ENCODE peak calls at places on chromosome 1, in eight cellular contexts. O is coronary artery; Z is Peyer's patch; D is thyroid gland; E is fibroblast of lung; C is psoas muscle; L is uterus; R is CD8-positive, alpha-beta memory T cell. B is an unnamed sample.

GRCh38 chr1:33098371-33098770 is 17.4 kb downstream of the AZIN2 start:
- DNase-seq in E (peak), Z (no peak), D (no peak), O (no peak), R (no peak), L (no peak), C (no peak), B (no peak)

GRCh38 chr1:115454835-115455511 is 116.9 kb upstream of the NGF start:
- DNase-seq in L (peak), R (no peak), C (no peak), Z (no peak), E (peak), D (no peak), O (no peak), B (no peak)

GRCh38 chr1:231584117-231584516 is 42.5 kb upstream of the DISC1 start:
- DNase-seq in E (peak), C (no peak), Z (no peak), D (no peak), L (no peak), R (no peak), O (no peak), B (no peak)

GRCh38 chr1:24904731-24905354 is 25.2 kb downstream of the RUNX3 start:
- DNase-seq in Z (no peak), L (peak), D (no peak), E (no peak), C (no peak), O (peak), R (peak), B (no peak)

GRCh38 chr1:167526659-167527383 is 8.5 kb upstream of the CD247 start:
- DNase-seq in O (no peak), D (no peak), L (no peak), E (peak), C (no peak), Z (no peak), R (no peak), B (no peak)

GRCh38 chr1:108661030-108661609 is at the start of gene HENMT1:
- DNase-seq in L (peak), C (peak), R (peak), O (peak), E (peak), D (peak), Z (peak), B (peak)

GRCh38 chr1:41535236-41535720 is 50.8 kb upstream of the EDN2 start:
- DNase-seq in L (peak), D (no peak), O (no peak), E (no peak), R (no peak), Z (peak), C (no peak), B (no peak)

GRCh38 chr1:78267513-78268218 is 221.9 kb downstream of the GIPC2 start:
- DNase-seq in D (no peak), R (no peak), E (no peak), L (no peak), O (no peak), Z (no peak), C (no peak), B (no peak)

GRCh38 chr1:31432592-31433395 is 19.8 kb downstream of the SERINC2 start:
- DNase-seq in R (no peak), D (no peak), E (no peak), O (no peak), Z (no peak), L (no peak), C (no peak), B (no peak)

GRCh38 chr1:204108312-204109141 is 35.6 kb downstream of the SOX13 start:
- DNase-seq in R (no peak), O (no peak), Z (no peak), D (no peak), E (no peak), L (no peak), C (no peak), B (no peak)

GRCh38 chr1:183089025-183089639 is 65.9 kb downstream of the LAMC1 start:
- DNase-seq in L (no peak), E (no peak), C (no peak), D (no peak), O (no peak), Z (no peak), R (no peak), B (no peak)

GRCh38 chr1:21175670-21176581 is 771 bp downstream of the EIF4G3 start:
- DNase-seq in E (no peak), D (peak), Z (peak), O (peak), C (peak), R (peak), L (peak), B (peak)

GRCh38 chr1:236307437-236307836 is 25.7 kb upstream of the ERO1B start:
- DNase-seq in O (no peak), E (peak), D (no peak), Z (no peak), L (no peak), R (no peak), C (no peak), B (no peak)

GRCh38 chr1:155080250-155081228 is 1.9 kb downstream of the EFNA3 start:
- DNase-seq in E (no peak), L (no peak), C (no peak), D (no peak), R (peak), O (no peak), Z (peak), B (no peak)

GRCh38 chr1:224211262-224211962 is 28.4 kb downstream of the DEGS1 start:
- DNase-seq in Z (no peak), O (no peak), R (no peak), D (peak), L (no peak), C (no peak), E (peak), B (no peak)

GRCh38 chr1:228392111-228392936 is 14.3 kb downstream of the TRIM11 start:
- DNase-seq in Z (peak), L (no peak), C (peak), O (no peak), D (no peak), R (no peak), E (peak), B (no peak)

GRCh38 chr1:229756666-229757065 is 130.6 kb downstream of the URB2 start:
- DNase-seq in Z (no peak), R (no peak), E (peak), L (no peak), D (no peak), C (no peak), O (no peak), B (no peak)

GRCh38 chr1:53172751-53173498 is 23.7 kb upstream of the CPT2 start:
- DNase-seq in O (peak), E (no peak), R (no peak), Z (no peak), D (no peak), C (no peak), L (no peak), B (no peak)

GRCh38 chr1:27416387-27417111 is 24.1 kb downstream of the GPR3 start:
- DNase-seq in C (no peak), R (no peak), D (no peak), L (no peak), O (no peak), Z (no peak), E (peak), B (no peak)

GRCh38 chr1:160108888-160109662 is 6.5 kb upstream of the ATP1A2 start:
- DNase-seq in Z (no peak), R (no peak), C (no peak), E (peak), L (no peak), D (peak), O (no peak), B (no peak)

GRCh38 chr1:33768106-33768505 is 95.8 kb upstream of the HMGB4 start:
- DNase-seq in R (no peak), Z (no peak), O (no peak), D (no peak), C (no peak), E (no peak), L (no peak), B (no peak)

GRCh38 chr1:8460132-8460544 is 142.2 kb downstream of the SLC45A1 start:
- DNase-seq in L (no peak), Z (no peak), C (no peak), E (no peak), R (no peak), D (peak), O (no peak), B (no peak)

GRCh38 chr1:220067246-220068204 is 21.2 kb upstream of the EPRS1 start:
- DNase-seq in Z (no peak), L (no peak), D (no peak), R (no peak), O (no peak), C (no peak), E (peak), B (no peak)

GRCh38 chr1:151292207-151293030 is 10.3 kb downstream of the ZNF687 start:
- DNase-seq in E (no peak), O (no peak), R (no peak), D (no peak), C (no peak), L (no peak), Z (no peak), B (no peak)

GRCh38 chr1:183804382-183804781 is 538 bp upstream of the RGL1 start:
- DNase-seq in C (no peak), R (no peak), L (no peak), D (no peak), E (no peak), O (no peak), Z (no peak), B (no peak)

GRCh38 chr1:101200513-101200912 is 36.3 kb upstream of the S1PR1 start:
- DNase-seq in L (no peak), E (peak), R (no peak), D (no peak), C (no peak), O (no peak), Z (no peak), B (no peak)

GRCh38 chr1:3831689-3832088 is 25.3 kb downstream of the CEP104 start:
- DNase-seq in O (no peak), Z (no peak), C (no peak), L (no peak), D (no peak), R (no peak), E (no peak), B (no peak)
- H3K27ac ChIP-seq in O (no peak), Z (no peak), C (no peak), L (no peak), D (no peak), R (no peak), E (no peak), B (no peak)

GRCh38 chr1:235105051-235106043 is 23.3 kb downstream of the TOMM20 start:
- DNase-seq in Z (no peak), R (no peak), C (no peak), L (no peak), O (no peak), E (no peak), D (no peak), B (no peak)
- H3K4me3 ChIP-seq in Z (no peak), R (peak), C (no peak), L (no peak), O (no peak), E (no peak), D (no peak), B (no peak)

DNA sequence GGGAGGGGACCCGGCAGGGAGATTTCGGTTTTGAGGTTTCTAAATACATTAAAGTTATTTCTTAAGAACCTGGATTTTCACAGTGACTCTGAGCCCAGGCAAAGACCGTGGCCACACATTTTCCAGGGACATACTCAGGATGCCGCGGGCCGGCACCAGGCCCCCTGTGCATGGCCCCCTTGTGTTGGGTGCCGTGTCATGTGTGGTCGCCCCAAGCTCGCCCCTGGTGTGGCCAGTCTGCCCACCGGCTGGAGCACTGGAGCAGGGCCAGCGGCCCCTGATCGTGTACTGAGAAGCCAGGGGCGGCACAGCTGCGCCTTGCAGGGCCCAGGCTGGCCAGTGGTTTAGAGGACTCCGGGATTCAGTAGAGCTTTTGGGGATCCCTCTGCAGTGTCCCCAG is 26.6 kb downstream of the ARHGEF16 start:
- DNase-seq in R (no peak), O (no peak), D (no peak), L (no peak), E (no peak), C (no peak), Z (no peak), B (no peak)
- H3K27ac ChIP-seq in R (no peak), O (no peak), D (no peak), L (no peak), E (no peak), C (no peak), Z (peak), B (no peak)

GRCh38 chr1:174169342-174169741 is 10.0 kb downstream of the RABGAP1L start:
- DNase-seq in Z (no peak), D (no peak), O (no peak), R (no peak), L (no peak), C (no peak), E (no peak), B (no peak)

GRCh38 chr1:174171078-174171477 is 11.8 kb downstream of the RABGAP1L start:
- DNase-seq in C (no peak), O (no peak), R (no peak), D (no peak), L (no peak), Z (no peak), E (no peak), B (no peak)

GRCh38 chr1:174167404-174167803 is 8.1 kb downstream of the RABGAP1L start:
- DNase-seq in C (no peak), Z (no peak), D (no peak), R (no peak), L (no peak), E (no peak), O (no peak), B (no peak)

GRCh38 chr1:174165471-174166137 is 6.3 kb downstream of the RABGAP1L start:
- DNase-seq in O (no peak), Z (no peak), E (peak), D (peak), R (no peak), C (peak), L (no peak), B (no peak)

DNA sequence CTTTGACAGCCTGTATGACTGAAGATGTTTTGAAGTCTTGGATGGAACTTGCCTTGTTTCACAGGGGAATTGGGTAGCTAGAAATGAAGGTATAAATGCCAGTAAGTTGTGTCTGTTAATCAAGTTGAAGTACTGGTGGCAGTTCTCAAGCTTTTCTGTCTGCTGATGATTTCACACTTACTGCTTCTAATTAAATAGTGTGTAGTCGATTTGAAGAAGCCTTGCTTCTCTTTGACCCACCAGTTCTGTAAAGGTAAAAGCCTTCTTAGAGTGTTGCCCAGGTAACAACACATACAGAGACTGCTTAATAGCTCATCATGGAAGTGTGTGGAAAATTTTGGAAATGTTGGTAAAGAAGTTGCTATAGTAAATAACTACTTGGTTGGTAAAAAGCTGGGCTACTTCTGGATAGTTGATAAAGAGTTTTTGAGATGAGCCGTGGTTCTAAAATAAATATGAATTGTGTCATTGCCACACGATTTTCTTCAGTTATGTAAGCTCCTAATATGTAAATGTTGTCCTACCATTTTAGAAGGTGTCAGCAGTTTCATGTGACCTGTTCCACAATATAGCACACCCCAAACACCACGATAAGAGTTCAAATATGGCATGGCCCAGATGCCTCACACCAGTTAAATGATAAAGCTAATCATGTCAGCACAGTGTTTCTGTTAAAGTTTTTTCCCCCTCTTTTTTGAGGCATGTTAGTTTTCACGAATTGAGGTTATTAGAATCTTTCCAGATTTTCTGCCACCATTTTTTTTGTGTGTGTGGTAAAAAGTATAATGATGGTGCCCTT is 7.4 kb downstream of the RABGAP1L start:
- DNase-seq in L (no peak), O (no peak), C (no peak), D (no peak), Z (no peak), R (no peak), E (no peak), B (no peak)
- H3K4me3 ChIP-seq in L (no peak), O (no peak), C (no peak), D (no peak), Z (no peak), R (no peak), E (no peak), B (no peak)

GRCh38 chr1:30188999-30189398 is 534.4 kb downstream of the MATN1 start:
- DNase-seq in E (no peak), Z (no peak), O (no peak), L (no peak), C (no peak), R (no peak), D (no peak), B (no peak)

GRCh38 chr1:30189818-30190480 is 533.4 kb downstream of the MATN1 start:
- DNase-seq in C (no peak), Z (no peak), O (no peak), E (no peak), R (no peak), L (no peak), D (no peak), B (no peak)

GRCh38 chr1:30190481-30191153 is 532.8 kb downstream of the MATN1 start:
- DNase-seq in Z (no peak), R (no peak), D (no peak), L (no peak), E (no peak), O (no peak), C (no peak), B (no peak)

GRCh38 chr1:30192969-30193630 is 530.3 kb downstream of the MATN1 start:
- DNase-seq in D (no peak), E (no peak), R (no peak), O (no peak), C (no peak), L (no peak), Z (no peak), B (no peak)

DNA sequence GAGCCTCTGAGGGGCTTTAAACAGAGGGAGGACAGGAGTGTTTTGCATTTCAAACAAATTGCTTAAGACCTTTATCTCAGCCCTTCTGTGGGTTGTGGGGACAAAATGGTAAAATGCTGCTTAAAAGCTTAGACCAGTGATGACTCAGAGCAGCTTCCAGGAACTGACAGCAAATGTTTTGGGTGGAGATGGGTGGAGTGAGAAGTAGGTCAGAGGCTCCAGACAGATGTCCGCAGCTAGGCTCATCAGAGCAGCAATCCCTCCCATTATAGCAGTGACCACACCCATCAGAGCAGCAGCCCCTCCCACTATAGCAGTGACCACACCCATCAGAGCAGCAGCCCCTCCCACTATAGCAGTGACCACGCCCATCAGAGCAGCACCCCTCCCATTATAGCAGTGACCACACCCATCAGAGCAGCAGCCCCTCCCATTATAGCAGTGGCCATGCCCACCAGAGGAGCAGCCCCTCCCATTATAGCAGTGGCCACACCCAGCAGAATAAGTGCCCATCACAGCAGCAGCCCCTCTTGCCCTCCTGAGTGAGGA is 532.2 kb downstream of the MATN1 start:
- DNase-seq in Z (no peak), C (peak), R (peak), O (no peak), D (no peak), L (peak), E (peak), B (peak)
- H3K27ac ChIP-seq in Z (no peak), C (no peak), R (peak), O (peak), D (no peak), L (no peak), E (no peak), B (peak)

GRCh38 chr1:164575356-164575755 is 16.4 kb downstream of the PBX1 start:
- DNase-seq in O (no peak), L (no peak), E (no peak), Z (no peak), R (no peak), D (no peak), C (no peak), B (no peak)
- H3K4me3 ChIP-seq in O (peak), L (no peak), E (no peak), Z (no peak), R (no peak), D (no peak), C (no peak), B (no peak)

DNA sequence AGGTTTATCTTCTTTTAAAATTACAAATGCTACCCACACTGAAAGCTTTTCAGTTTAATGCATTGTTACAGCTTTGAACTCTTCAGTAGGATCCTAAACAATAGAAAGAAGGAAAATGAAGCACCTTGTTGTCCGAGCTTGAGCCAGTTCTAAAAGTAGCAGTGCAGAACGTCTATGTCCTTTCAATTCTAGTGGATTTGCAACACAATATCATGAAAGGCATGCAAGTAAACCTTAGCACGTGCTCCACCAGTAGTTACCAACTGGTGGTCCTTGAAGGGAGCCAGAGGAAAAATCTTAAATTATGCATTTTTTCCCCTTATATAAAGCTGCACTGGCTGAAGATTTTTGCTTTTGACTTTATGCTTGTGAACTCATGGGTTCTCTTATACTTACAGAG is 208.2 kb downstream of the NFIA start:
- DNase-seq in L (no peak), R (no peak), E (no peak), D (no peak), Z (no peak), O (no peak), C (no peak), B (no peak)
- H3K27ac ChIP-seq in L (no peak), R (no peak), E (no peak), D (no peak), Z (no peak), O (no peak), C (no peak), B (no peak)

B was measured in effector memory CD4-positive, alpha-beta T cell.